ENCODE peak calls at places on chromosomes 16 and 17, in seven cellular contexts. P is MM.1S, R is HCT116, Z is GM23338, O is GM23248, S is PC-3, A is PC-9. M is an unnamed sample. For H3K9me2, the result is how much of the 10 kb centered on the place peaks cover.

GRCh38 chr16:68005786-68006286 is 6.6 kb upstream of the DPEP2 start:
- DNase-seq in P (peak), R (no peak), Z (peak), O (no peak), S (no peak), A (peak), M (no peak)

GRCh38 chr16:70527315-70527996 is 3.8 kb downstream of the SF3B3 start:
- DNase-seq in P (no peak), R (no peak), Z (no peak), O (no peak), S (no peak), A (no peak), M (no peak)

GRCh38 chr17:21194210-21194609 is 19.8 kb downstream of the TMEM11 start:
- DNase-seq in P (no peak), R (no peak), Z (no peak), O (peak), S (no peak), A (no peak), M (no peak)

GRCh38 chr17:39921323-39921722 is 2.9 kb upstream of the GSDMB start:
- DNase-seq in P (no peak), R (no peak), Z (no peak), O (no peak), S (no peak), A (no peak), M (no peak)

GRCh38 chr17:51000835-51001638 is 119.6 kb downstream of the SPAG9 start:
- DNase-seq in P (peak), R (peak), Z (peak), O (peak), S (peak), A (peak), M (peak)

GRCh38 chr17:20156196-20157077 is 147.3 kb downstream of the SPECC1 start:
- DNase-seq in P (peak), R (peak), Z (peak), O (peak), S (peak), A (peak), M (peak)

GRCh38 chr16:57741660-57742191 is 6.2 kb downstream of the KATNB1 start:
- DNase-seq in P (no peak), R (no peak), Z (no peak), O (no peak), S (no peak), A (no peak), M (no peak)

GRCh38 chr16:84839956-84840355 is 20.2 kb downstream of the CRISPLD2 start:
- DNase-seq in P (no peak), R (peak), Z (peak), O (peak), S (peak), A (peak), M (no peak)

GRCh38 chr17:13016881-13017622 is 775 bp downstream of the ELAC2 start:
- DNase-seq in P (no peak), R (no peak), Z (no peak), O (peak), S (peak), A (no peak), M (no peak)

GRCh38 chr17:30155389-30155788 is 38.8 kb downstream of the NSRP1 start:
- DNase-seq in P (no peak), R (no peak), Z (no peak), O (no peak), S (no peak), A (no peak), M (no peak)

GRCh38 chr17:14672830-14673229 is 371.9 kb downstream of the HS3ST3B1 start:
- DNase-seq in P (no peak), R (no peak), Z (no peak), O (peak), S (peak), A (no peak), M (peak)

GRCh38 chr17:27612160-27612767 is 18.7 kb upstream of the LGALS9 start:
- DNase-seq in P (peak), R (no peak), Z (no peak), O (peak), S (no peak), A (no peak), M (no peak)

GRCh38 chr16:74832228-74832627 is 57.6 kb upstream of the FA2H start:
- DNase-seq in P (no peak), R (no peak), Z (no peak), O (no peak), S (no peak), A (no peak), M (no peak)

GRCh38 chr17:80722656-80723055 is 178.0 kb downstream of the RPTOR start:
- DNase-seq in P (no peak), R (no peak), Z (no peak), O (no peak), S (no peak), A (no peak), M (no peak)

GRCh38 chr16:11670171-11671131 is 2.2 kb downstream of the SNN start:
- DNase-seq in P (no peak), R (no peak), Z (no peak), O (peak), S (no peak), A (no peak), M (no peak)

GRCh38 chr17:8122923-8123694 is 797 bp downstream of the HES7 start:
- DNase-seq in P (peak), R (no peak), Z (peak), O (peak), S (peak), A (peak), M (peak)

GRCh38 chr17:76271669-76272540 is 6.8 kb downstream of the UBALD2 start:
- DNase-seq in P (no peak), R (no peak), Z (peak), O (no peak), S (no peak), A (no peak), M (no peak)

GRCh38 chr17:16104189-16104588 is 104.6 kb downstream of the TTC19 start:
- DNase-seq in P (no peak), R (no peak), Z (no peak), O (no peak), S (no peak), A (no peak), M (no peak)

GRCh38 chr17:79263191-79263590 is 188.6 kb downstream of the ENGASE start:
- DNase-seq in P (no peak), R (no peak), Z (no peak), O (no peak), S (no peak), A (no peak), M (no peak)

GRCh38 chr17:75447951-75448856 is 8.2 kb upstream of the TMEM94 start:
- DNase-seq in P (no peak), R (no peak), Z (no peak), O (no peak), S (no peak), A (no peak), M (no peak)

GRCh38 chr17:73091770-73092517 is 544 bp downstream of the SLC39A11 start:
- DNase-seq in P (no peak), R (no peak), Z (peak), O (peak), S (peak), A (peak), M (peak)

GRCh38 chr17:72502111-72502939 is 381.5 kb downstream of the SOX9 start:
- DNase-seq in P (no peak), R (no peak), Z (peak), O (peak), S (no peak), A (no peak), M (peak)

DNA sequence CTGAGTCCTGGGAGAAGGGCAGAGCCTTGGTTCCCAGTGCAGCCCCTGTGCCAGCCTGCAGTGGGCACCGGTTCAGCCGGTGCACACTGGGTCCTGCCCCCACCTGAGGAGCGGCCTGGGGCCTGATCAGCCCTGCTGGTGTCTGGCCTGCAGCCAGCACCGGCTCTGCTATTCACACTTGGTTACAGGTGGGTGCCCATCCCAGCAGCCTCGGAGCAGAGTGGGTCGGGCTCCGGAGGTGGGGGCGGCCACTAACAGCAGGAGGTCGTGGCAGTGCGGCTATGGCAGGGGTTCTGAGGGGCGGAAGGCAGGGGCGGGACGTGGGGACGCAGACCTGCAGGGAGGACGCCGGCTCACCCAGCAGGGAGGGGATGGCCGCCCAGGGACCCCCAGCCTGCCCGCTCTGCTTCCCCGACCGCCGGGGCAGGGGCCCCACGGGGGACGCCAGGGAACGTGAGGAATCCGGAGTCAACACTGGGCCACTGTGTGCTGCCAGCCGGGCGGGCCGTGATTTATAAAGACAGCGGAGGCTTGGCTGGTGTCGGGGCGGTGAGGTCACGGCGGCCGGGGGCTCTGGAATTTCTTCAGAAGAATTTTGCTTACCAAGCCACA is 20.3 kb downstream of the METRNL start:
- DNase-seq in P (no peak), R (no peak), Z (no peak), O (peak), S (no peak), A (peak), M (peak)
- TF ChIP-seq EZH2 in P (no peak), R (no peak), Z (no peak), O (no peak), S (no peak), A (no peak), M (no peak)

GRCh38 chr17:74271281-74271680 is 2.8 kb upstream of the DNAI2 start:
- DNase-seq in P (no peak), R (no peak), Z (peak), O (no peak), S (no peak), A (no peak), M (no peak)
- H3K9me2 ChIP-seq in P (under half), R (under half), Z (under half), O (under half), S (under half), A (under half), M (under half)

DNA sequence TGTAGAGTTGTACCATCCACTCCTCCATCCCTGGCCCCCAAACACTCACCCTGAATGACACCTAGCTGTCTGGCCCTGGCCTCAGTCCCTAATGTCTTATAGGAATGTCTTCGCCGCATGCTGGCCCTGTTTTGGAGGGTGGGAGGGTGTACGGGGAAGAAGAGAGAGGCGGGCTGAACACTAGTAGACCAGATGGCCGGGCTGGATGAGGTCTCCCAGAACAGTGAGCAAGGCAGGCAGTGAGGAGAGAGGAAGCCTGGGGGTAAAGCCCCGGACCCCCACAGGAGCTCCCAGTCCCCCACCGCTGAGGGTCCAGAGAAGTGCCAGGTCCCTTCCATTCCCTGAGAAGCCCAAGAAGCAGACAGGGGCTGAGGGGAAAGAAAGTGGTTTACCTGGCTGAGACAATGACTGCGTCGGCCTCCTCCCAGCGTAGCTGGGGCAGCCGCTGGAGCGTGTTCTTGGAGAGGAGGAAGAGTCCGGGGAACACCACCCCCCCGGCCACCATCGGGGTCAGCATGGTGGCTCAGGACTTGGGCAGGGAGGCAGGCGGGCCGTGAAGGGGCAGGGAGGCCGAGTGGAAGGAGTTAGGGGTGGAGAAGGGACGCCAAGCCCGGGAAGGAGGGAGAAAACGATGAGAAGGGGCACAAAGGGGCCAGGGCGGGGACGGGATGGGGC is 923 bp downstream of the TLCD3B start:
- DNase-seq in P (no peak), R (no peak), Z (peak), O (no peak), S (no peak), A (no peak), M (no peak)
- TF ChIP-seq EZH2 in P (peak), R (no peak), Z (no peak), O (no peak), S (no peak), A (no peak), M (no peak)

GRCh38 chr17:78116411-78116810 is 12.1 kb downstream of the TMC6 start:
- DNase-seq in P (no peak), R (no peak), Z (no peak), O (no peak), S (no peak), A (no peak), M (no peak)
- H3K9me2 ChIP-seq in P (under half), R (under half), Z (under half), O (under half), S (under half), A (under half), M (under half)

M was measured in hepatocyte.